ENCODE peak calls at places on chromosomes 7 and 10, in nine cellular contexts. F is HL-60, I is HTR-8/SVneo, D is esophagus muscularis mucosa, H is Peyer's patch, C is ELR, O is neuronal stem cell, B is GM13977, W is nucleus accumbens. N is an unnamed sample.
A peak's percentile ranks its signal among the peaks of the same experiment; 100 is the strongest.

GRCh38 chr10:60870803-60871202 is 73.2 kb downstream of the RHOBTB1 start:
- DNase-seq in H (no peak), O (no peak), W (no peak), C (no peak), F (no peak), I (no peak), B (no peak), D (no peak), N (no peak)

GRCh38 chr7:33873518-33873917 is 31.8 kb upstream of the BMPER start:
- DNase-seq in W (no peak), H (no peak), O (peak; percentile 44), C (peak; percentile 39), I (no peak), B (no peak), D (peak; percentile 24), F (no peak), N (no peak)

GRCh38 chr10:51876528-51876927 is 177.1 kb upstream of the CSTF2T start:
- DNase-seq in D (no peak), H (no peak), I (no peak), C (no peak), O (no peak), F (no peak), W (no peak), B (no peak), N (no peak)

GRCh38 chr10:73891585-73891984 is 17.2 kb upstream of the CAMK2G start:
- DNase-seq in O (no peak), W (no peak), B (no peak), F (no peak), I (no peak), H (no peak), D (no peak), C (no peak), N (no peak)

GRCh38 chr10:113402602-113403001 is 150.3 kb upstream of the HABP2 start:
- DNase-seq in I (no peak), F (no peak), C (no peak), O (no peak), B (no peak), D (no peak), H (no peak), W (no peak), N (no peak)

GRCh38 chr7:116782177-116782711 is 80.1 kb upstream of the CAPZA2 start:
- DNase-seq in W (no peak), F (no peak), I (no peak), B (no peak), D (no peak), O (peak; percentile 37), H (no peak), C (no peak), N (no peak)

GRCh38 chr10:101829561-101830315 is 11.5 kb upstream of the OGA start:
- DNase-seq in C (no peak), I (no peak), W (no peak), F (peak; percentile 51), O (peak; percentile 70), D (no peak), H (peak; percentile 88), B (peak; percentile 94), N (no peak)

GRCh38 chr7:19538036-19538435 is 170.8 kb downstream of the POLR1F start:
- DNase-seq in O (no peak), C (peak; percentile 22), H (no peak), F (no peak), W (no peak), B (no peak), I (no peak), D (no peak), N (no peak)

GRCh38 chr10:62851449-62851848 is 35.3 kb upstream of the EGR2 start:
- DNase-seq in I (no peak), H (no peak), C (peak; percentile 27), F (peak; percentile 14), O (no peak), B (no peak), D (no peak), W (no peak), N (no peak)

N was measured in Calu3.